ENCODE peak calls at places on chromosomes 13 and 19, in four cellular contexts. One of them, this sample, is unnamed.

GRCh38 chr19:45496349-45496953 is 396 bp downstream of the RTN2 start:
- DNase-seq in GM12878: no peak
- DNase-seq in HepG2: no peak
- DNase-seq in K562: peak
- DNase-seq in this sample: peak

GRCh38 chr19:50510700-50511068 is 307 bp downstream of the JOSD2 start:
- DNase-seq in GM12878: no peak
- DNase-seq in HepG2: no peak
- DNase-seq in K562: no peak
- DNase-seq in this sample: peak

GRCh38 chr19:21022996-21023395 is 2.5 kb downstream of the ZNF430 start:
- DNase-seq in GM12878: no peak
- DNase-seq in HepG2: peak
- DNase-seq in K562: no peak
- DNase-seq in this sample: no peak

GRCh38 chr19:49004964-49005614 is 11.4 kb downstream of the RUVBL2 start:
- DNase-seq in GM12878: no peak
- DNase-seq in HepG2: no peak
- DNase-seq in K562: no peak
- DNase-seq in this sample: no peak

GRCh38 chr13:99980201-99981114 is 1.1 kb upstream of the ZIC2 start:
- DNase-seq in GM12878: no peak
- DNase-seq in HepG2: no peak
- DNase-seq in K562: peak
- DNase-seq in this sample: peak

GRCh38 chr19:58476498-58477015 is 405 bp downstream of the ZNF446 start:
- DNase-seq in GM12878: no peak
- DNase-seq in HepG2: peak
- DNase-seq in K562: peak
- DNase-seq in this sample: no peak

GRCh38 chr19:46631481-46631880 is 4.5 kb downstream of the GNG8 start:
- DNase-seq in GM12878: no peak
- DNase-seq in HepG2: no peak
- DNase-seq in K562: no peak
- DNase-seq in this sample: peak

GRCh38 chr19:48194041-48194871 is 23.8 kb downstream of the ZSWIM9 start:
- DNase-seq in GM12878: no peak
- DNase-seq in HepG2: peak
- DNase-seq in K562: peak
- DNase-seq in this sample: peak

GRCh38 chr19:12913011-12913561 is 6.0 kb downstream of the SYCE2 start:
- DNase-seq in GM12878: no peak
- DNase-seq in HepG2: peak
- DNase-seq in K562: peak
- DNase-seq in this sample: peak

GRCh38 chr13:40206241-40207109 is 460.0 kb downstream of the FOXO1 start:
- DNase-seq in GM12878: peak
- DNase-seq in HepG2: no peak
- DNase-seq in K562: no peak
- DNase-seq in this sample: no peak

GRCh38 chr19:55347442-55348009 is 7.0 kb downstream of the COX6B2 start:
- DNase-seq in GM12878: no peak
- DNase-seq in HepG2: no peak
- DNase-seq in K562: no peak
- DNase-seq in this sample: no peak

GRCh38 chr13:96822900-96823299 is 171.4 kb downstream of the OXGR1 start:
- DNase-seq in GM12878: no peak
- DNase-seq in HepG2: peak
- DNase-seq in K562: peak
- DNase-seq in this sample: peak

GRCh38 chr19:10612515-10613119 is 12.7 kb upstream of the SLC44A2 start:
- DNase-seq in GM12878: no peak
- DNase-seq in HepG2: no peak
- DNase-seq in K562: no peak
- DNase-seq in this sample: no peak

GRCh38 chr13:40564342-40564997 is 102.0 kb downstream of the FOXO1 start:
- DNase-seq in GM12878: peak
- DNase-seq in HepG2: peak
- DNase-seq in K562: no peak
- DNase-seq in this sample: no peak

GRCh38 chr19:38287604-38288003 is 16.4 kb upstream of the C19orf33 start:
- DNase-seq in GM12878: no peak
- DNase-seq in HepG2: no peak
- DNase-seq in K562: no peak
- DNase-seq in this sample: no peak

GRCh38 chr13:114124921-114125320 is 7.5 kb downstream of the RASA3 start:
- DNase-seq in GM12878: no peak
- DNase-seq in HepG2: no peak
- DNase-seq in K562: no peak
- DNase-seq in this sample: no peak

GRCh38 chr19:35090160-35090794 is 25.3 kb upstream of the FXYD3 start:
- DNase-seq in GM12878: no peak
- DNase-seq in HepG2: peak
- DNase-seq in K562: peak
- DNase-seq in this sample: peak

GRCh38 chr19:53507523-53508442 is 30.2 kb upstream of the ZNF331 start:
- DNase-seq in GM12878: no peak
- DNase-seq in HepG2: peak
- DNase-seq in K562: no peak
- DNase-seq in this sample: no peak

DNA sequence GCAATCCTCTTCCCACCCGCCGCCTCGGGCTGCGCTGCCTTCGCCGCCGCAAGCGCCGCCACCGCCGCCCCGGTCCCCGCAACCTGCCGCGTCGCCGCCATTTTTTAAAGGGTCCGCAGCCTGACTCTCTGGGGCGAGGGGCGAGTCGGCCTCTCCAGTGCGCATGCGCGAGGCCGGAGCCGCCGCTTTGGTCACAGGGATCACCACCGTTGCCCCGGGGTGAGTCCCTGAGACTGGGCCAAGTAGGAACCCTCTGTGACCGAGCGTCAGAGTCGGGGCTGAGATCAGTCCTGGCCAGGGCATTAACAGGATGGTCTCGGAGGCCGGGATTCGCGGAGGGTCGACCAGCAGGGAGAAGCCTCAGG is 42.6 kb downstream of the ZNF146 start:
- DNase-seq in GM12878: no peak
- DNase-seq in HepG2: no peak
- DNase-seq in K562: no peak
- DNase-seq in this sample: peak
- H2AFZ ChIP-seq in GM12878: no peak
- H2AFZ ChIP-seq in HepG2: no peak
- H2AFZ ChIP-seq in K562: no peak
- H2AFZ ChIP-seq in this sample: peak

GRCh38 chr13:27808866-27809546 is 16.7 kb downstream of the GSX1 start:
- DNase-seq in GM12878: no peak
- DNase-seq in HepG2: no peak
- DNase-seq in K562: no peak
- DNase-seq in this sample: no peak

GRCh38 chr13:27806744-27807387 is 14.6 kb downstream of the GSX1 start:
- DNase-seq in GM12878: no peak
- DNase-seq in HepG2: no peak
- DNase-seq in K562: no peak
- DNase-seq in this sample: peak

GRCh38 chr13:27810461-27810860 is 18.2 kb downstream of the GSX1 start:
- DNase-seq in GM12878: no peak
- DNase-seq in HepG2: no peak
- DNase-seq in K562: no peak
- DNase-seq in this sample: no peak

GRCh38 chr13:27813826-27814225 is 21.5 kb downstream of the GSX1 start:
- DNase-seq in GM12878: no peak
- DNase-seq in HepG2: no peak
- DNase-seq in K562: no peak
- DNase-seq in this sample: no peak

DNA sequence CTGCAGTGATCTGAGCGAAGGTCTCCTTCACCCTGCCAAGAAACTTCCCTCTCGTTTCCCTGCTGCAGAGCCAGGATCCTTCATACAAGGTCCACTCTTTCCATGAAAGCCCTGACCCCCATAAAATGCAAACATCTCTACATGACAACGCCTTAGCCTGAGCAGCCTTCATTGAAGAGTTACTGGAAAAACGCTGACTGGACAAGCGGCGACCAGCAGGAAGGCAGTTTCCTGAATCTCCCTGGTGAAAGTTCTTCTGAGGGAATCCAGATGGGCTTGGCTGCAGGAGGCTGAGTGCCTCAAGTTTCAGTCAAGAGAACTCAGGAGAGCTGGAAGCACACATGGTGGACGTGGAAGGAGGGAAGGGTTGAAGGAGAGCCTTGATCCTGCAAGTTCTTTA is 17.7 kb downstream of the GSX1 start:
- DNase-seq in GM12878: no peak
- DNase-seq in HepG2: no peak
- DNase-seq in K562: no peak
- DNase-seq in this sample: no peak
- TF ChIP-seq JUNB in GM12878: no peak
- TF ChIP-seq JUNB in HepG2: no peak
- TF ChIP-seq JUNB in K562: no peak
- TF ChIP-seq JUNB in this sample: no peak

GRCh38 chr19:19443902-19444693 is 38.6 kb downstream of the GATAD2A start:
- DNase-seq in GM12878: no peak
- DNase-seq in HepG2: no peak
- DNase-seq in K562: no peak
- DNase-seq in this sample: no peak
- H3K27ac ChIP-seq in GM12878: peak
- H3K27ac ChIP-seq in HepG2: no peak
- H3K27ac ChIP-seq in K562: peak
- H3K27ac ChIP-seq in this sample: peak

DNA sequence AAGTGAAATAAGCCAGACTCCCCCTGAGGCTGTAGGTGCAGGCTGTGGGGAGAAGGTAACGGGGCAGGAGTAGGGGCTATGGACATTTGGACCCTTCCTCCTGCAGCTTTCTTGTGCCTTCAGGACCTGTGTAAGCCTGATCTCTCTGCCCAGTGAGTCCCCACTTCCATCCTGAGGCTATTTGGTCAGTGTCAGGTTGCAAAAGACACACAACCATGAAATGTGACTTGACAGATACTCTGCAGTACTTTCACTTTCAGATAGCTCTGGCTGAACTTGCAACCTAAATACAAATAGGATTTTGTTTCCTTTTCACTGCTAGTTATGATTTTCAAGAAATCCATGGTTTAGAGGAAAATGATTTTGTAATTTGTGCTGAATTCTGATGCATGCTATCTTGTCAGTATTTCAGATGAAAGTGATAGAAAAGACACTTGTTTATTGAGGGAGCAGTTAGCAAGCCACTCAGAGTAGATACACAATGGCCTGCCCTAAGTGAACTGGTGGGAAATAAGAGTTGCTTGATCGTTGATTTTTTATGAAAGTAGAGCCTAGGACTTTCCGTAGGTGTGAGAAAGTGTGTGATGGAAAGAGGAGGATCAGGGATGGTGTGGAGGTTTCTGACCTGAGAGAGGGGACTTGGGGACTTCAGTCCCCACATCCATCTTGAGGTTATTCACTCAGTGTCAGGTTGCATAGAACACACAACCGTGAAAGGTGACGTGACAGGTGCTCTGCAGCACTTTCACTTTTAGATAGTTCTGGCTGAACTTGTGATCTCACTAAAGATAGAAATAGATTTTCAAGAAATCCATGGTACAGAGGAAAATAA is 18.0 kb upstream of the EID2 start:
- DNase-seq in GM12878: peak
- DNase-seq in HepG2: peak
- DNase-seq in K562: no peak
- DNase-seq in this sample: no peak
- H2AFZ ChIP-seq in GM12878: peak
- H2AFZ ChIP-seq in HepG2: peak
- H2AFZ ChIP-seq in K562: peak
- H2AFZ ChIP-seq in this sample: no peak

GRCh38 chr19:33621811-33622504 is at the start of gene CHST8:
- DNase-seq in GM12878: no peak
- DNase-seq in HepG2: no peak
- DNase-seq in K562: peak
- DNase-seq in this sample: peak
- TF ChIP-seq JUNB in GM12878: no peak
- TF ChIP-seq JUNB in HepG2: no peak
- TF ChIP-seq JUNB in K562: no peak
- TF ChIP-seq JUNB in this sample: no peak

DNA sequence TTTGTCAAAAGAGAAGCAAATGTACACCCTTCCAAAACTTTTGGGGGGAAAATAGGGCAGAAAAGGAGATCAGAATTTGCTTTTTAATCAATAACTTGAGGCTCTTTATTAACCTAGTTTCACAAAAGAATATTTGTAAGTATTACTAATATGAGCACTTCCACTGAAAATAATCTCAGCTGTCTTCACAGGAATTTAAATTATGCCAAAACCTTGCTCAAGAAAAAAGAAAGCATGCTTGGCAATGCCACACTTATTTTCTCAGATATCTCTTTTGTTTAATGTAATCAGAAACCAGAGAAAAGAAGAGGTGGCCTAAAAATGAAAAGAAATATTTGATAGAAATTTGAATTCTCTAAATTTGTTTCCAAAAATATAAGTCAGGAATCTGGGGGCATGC is 234.9 kb upstream of the GPC6 start:
- DNase-seq in GM12878: no peak
- DNase-seq in HepG2: no peak
- DNase-seq in K562: no peak
- DNase-seq in this sample: no peak
- H3K27ac ChIP-seq in GM12878: no peak
- H3K27ac ChIP-seq in HepG2: no peak
- H3K27ac ChIP-seq in K562: no peak
- H3K27ac ChIP-seq in this sample: no peak

This sample was measured in GM23338.